ENCODE peak calls at places on chromosomes 4 and X, in five cellular contexts. V is H1, G is NT2/D1, F is HEK293T, K is HepG2. E is an unnamed sample.

GRCh38 chrX:65586491-65586890 is 51.9 kb upstream of the LAS1L start:
- DNase-seq in F (no peak), K (no peak), V (no peak), G (no peak), E (no peak)

GRCh38 chr4:26632916-26633315 is 49.0 kb downstream of the TBC1D19 start:
- DNase-seq in G (no peak), V (no peak), K (no peak), F (no peak), E (no peak)

GRCh38 chr4:104677122-104677521 is 182.4 kb upstream of the CXXC4 start:
- DNase-seq in V (no peak), F (peak; percentile 6), G (peak; percentile 16), K (no peak), E (no peak)

GRCh38 chrX:97895751-97896150 is 1012.0 kb downstream of the RPA4 start:
- DNase-seq in K (no peak), F (no peak), V (no peak), G (no peak), E (no peak)

GRCh38 chr4:90580271-90580825 is 453.2 kb downstream of the CCSER1 start:
- DNase-seq in G (no peak), F (no peak), V (no peak), K (no peak), E (no peak)

GRCh38 chr4:151184523-151185458 is 85.4 kb downstream of the RPS3A start:
- DNase-seq in K (peak; percentile 9), G (no peak), V (no peak), F (no peak), E (no peak)

GRCh38 chrX:101265869-101266428 is 25.2 kb downstream of the TAF7L start:
- DNase-seq in K (no peak), V (no peak), F (no peak), G (no peak), E (no peak)

GRCh38 chrX:134999469-134999868 is 8.7 kb downstream of the SMIM10 start:
- DNase-seq in F (peak; percentile 50), K (peak; percentile 44), V (no peak), G (no peak), E (peak; percentile 2)

GRCh38 chrX:141278306-141278705 is 36.0 kb upstream of the SPANXC start:
- DNase-seq in G (peak; percentile 1), F (peak; percentile 24), V (peak; percentile 41), K (peak; percentile 0), E (no peak)

GRCh38 chrX:139826065-139827044 is 106.5 kb downstream of the ATP11C start:
- DNase-seq in V (no peak), K (no peak), F (no peak), G (no peak), E (no peak)

GRCh38 chr4:57051100-57051499 is 59.1 kb downstream of the IGFBP7 start:
- DNase-seq in V (no peak), K (no peak), G (no peak), F (no peak), E (no peak)

GRCh38 chr4:154602404-154603020 is 9.9 kb downstream of the FGG start:
- DNase-seq in V (no peak), G (no peak), K (no peak), F (no peak), E (no peak)

GRCh38 chr4:2330119-2331042 is 68.5 kb upstream of the MXD4 start:
- DNase-seq in K (no peak), G (no peak), V (no peak), F (peak; percentile 50), E (no peak)

GRCh38 chrX:149511081-149511480 is 6.0 kb upstream of the IDS start:
- DNase-seq in V (no peak), G (no peak), F (no peak), K (no peak), E (no peak)

GRCh38 chrX:71216446-71216845 is 6.6 kb upstream of the GJB1 start:
- DNase-seq in F (no peak), V (no peak), G (no peak), K (peak; percentile 42), E (no peak)

GRCh38 chr4:42824278-42824977 is 68.1 kb upstream of the GRXCR1 start:
- DNase-seq in F (no peak), G (no peak), K (peak; percentile 44), V (no peak), E (no peak)

GRCh38 chr4:168677063-168677462 is 180.2 kb downstream of the PALLD start:
- DNase-seq in F (no peak), K (no peak), G (no peak), V (no peak), E (no peak)

GRCh38 chr4:37723067-37723466 is 36.9 kb upstream of the RELL1 start:
- DNase-seq in F (no peak), G (no peak), K (no peak), V (no peak), E (no peak)

GRCh38 chrX:17967888-17968287 is 106.8 kb upstream of the RAI2 start:
- DNase-seq in V (no peak), K (no peak), F (no peak), G (no peak), E (no peak)

GRCh38 chr4:20137176-20137575 is 114.5 kb upstream of the SLIT2 start:
- DNase-seq in K (no peak), G (no peak), V (no peak), F (no peak), E (no peak)

GRCh38 chr4:26958925-26959653 is 98.4 kb downstream of the STIM2 start:
- DNase-seq in F (no peak), K (no peak), V (no peak), G (peak; percentile 49), E (no peak)

GRCh38 chr4:101192244-101192643 is 155.1 kb downstream of the PPP3CA start:
- DNase-seq in V (no peak), K (peak; percentile 69), G (no peak), F (no peak), E (no peak)

GRCh38 chr4:143482753-143483362 is 30.6 kb upstream of the SMARCA5 start:
- DNase-seq in G (peak; percentile 3), K (peak; percentile 16), F (peak; percentile 36), V (no peak), E (no peak)

GRCh38 chr4:137213372-137214173 is 318.7 kb downstream of the PCDH18 start:
- DNase-seq in K (no peak), V (no peak), G (no peak), F (no peak), E (no peak)

GRCh38 chrX:103774070-103774642 is 2.5 kb upstream of the PLP1 start:
- DNase-seq in K (peak; percentile 1), V (no peak), G (no peak), F (no peak), E (no peak)

GRCh38 chrX:105331244-105331643 is 110.8 kb upstream of the TEX13A start:
- DNase-seq in G (no peak), K (no peak), V (no peak), F (no peak), E (no peak)

GRCh38 chr4:5857199-5857598 is 35.7 kb downstream of the CRMP1 start:
- DNase-seq in G (no peak), F (no peak), V (no peak), K (no peak), E (no peak)

GRCh38 chr4:138458751-138459150 is 216.6 kb upstream of the SLC7A11 start:
- DNase-seq in G (no peak), F (no peak), K (no peak), V (no peak), E (no peak)

GRCh38 chr4:14880805-14881204 is 121.5 kb upstream of the CPEB2 start:
- DNase-seq in G (no peak), F (no peak), V (no peak), K (no peak), E (no peak)

GRCh38 chr4:14967982-14968381 is 34.3 kb upstream of the CPEB2 start:
- DNase-seq in G (no peak), K (no peak), F (no peak), V (no peak), E (no peak)

GRCh38 chr4:107757860-107758476 is 37.9 kb upstream of the PAPSS1 start:
- DNase-seq in V (no peak), K (peak; percentile 28), F (peak; percentile 33), G (no peak), E (no peak)

GRCh38 chr4:78675325-78675724 is 100.8 kb upstream of the BMP2K start:
- DNase-seq in V (no peak), K (no peak), F (no peak), G (no peak), E (no peak)

GRCh38 chrX:38563006-38563405 is 1.7 kb downstream of the TSPAN7 start:
- DNase-seq in V (no peak), K (peak; percentile 45), F (no peak), G (no peak), E (no peak)

GRCh38 chr4:122997463-122998101 is 75.2 kb upstream of the NUDT6 start:
- DNase-seq in K (no peak), F (no peak), V (no peak), G (no peak), E (no peak)
- TF ChIP-seq SUZ12 in K (no peak), F (no peak), V (no peak), G (no peak), E (no peak)

DNA sequence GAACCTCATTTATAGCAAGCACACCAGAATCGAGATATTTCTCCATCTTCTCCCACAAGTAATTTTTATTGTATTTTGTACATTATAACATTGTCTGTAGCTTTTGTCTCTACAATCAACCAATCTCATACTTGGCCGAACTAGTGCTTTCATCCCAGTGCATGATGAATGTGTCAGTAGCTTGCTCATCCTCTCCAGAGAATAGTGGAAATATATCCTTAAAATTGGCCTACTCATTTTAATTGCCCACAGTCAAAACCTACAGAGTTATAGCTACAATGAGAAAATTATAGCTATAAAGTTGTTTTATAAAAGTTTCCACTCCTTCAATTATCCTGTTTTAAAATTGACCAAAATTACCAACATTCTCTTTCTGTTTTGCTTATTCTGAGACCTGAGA is 103.8 kb downstream of the MAPK10 start:
- DNase-seq in K (no peak), V (no peak), G (no peak), F (no peak), E (no peak)
- TF ChIP-seq SUZ12 in K (no peak), V (no peak), G (no peak), F (no peak), E (no peak)

DNA sequence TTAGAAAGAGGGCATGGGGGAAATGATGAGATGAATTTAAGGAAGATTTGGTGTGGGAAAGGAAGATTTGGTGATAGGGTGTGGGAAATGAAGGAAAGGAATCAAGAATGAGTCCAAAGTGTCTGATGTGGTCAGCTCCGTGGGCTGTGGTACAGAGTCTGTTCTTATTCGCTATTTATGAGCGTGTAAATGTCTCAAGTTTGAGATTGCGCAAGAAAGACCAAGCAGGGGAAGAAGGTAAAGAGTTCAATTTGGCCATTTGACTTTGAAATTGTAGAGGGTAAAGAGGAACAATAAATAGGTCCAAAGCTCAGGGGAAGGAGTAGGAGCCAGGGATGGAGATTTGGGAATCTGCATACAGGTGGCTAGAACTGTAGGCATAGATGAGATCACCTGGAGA is 11.3 kb upstream of the SMS start:
- DNase-seq in F (no peak), V (no peak), G (no peak), K (no peak), E (no peak)
- TF ChIP-seq SUZ12 in F (no peak), V (no peak), G (no peak), K (no peak), E (no peak)

GRCh38 chr4:94595880-94596483 is 144.2 kb downstream of the PDLIM5 start:
- DNase-seq in G (peak; percentile 1), V (no peak), K (peak; percentile 48), F (peak; percentile 28), E (peak; percentile 8)

GRCh38 chr4:94595013-94595412 is 143.3 kb downstream of the PDLIM5 start:
- DNase-seq in G (no peak), V (no peak), F (no peak), K (no peak), E (no peak)

GRCh38 chr4:94591289-94591688 is 139.5 kb downstream of the PDLIM5 start:
- DNase-seq in K (no peak), V (no peak), G (no peak), F (no peak), E (no peak)

GRCh38 chr4:94588900-94589693 is 137.4 kb downstream of the PDLIM5 start:
- DNase-seq in G (no peak), V (no peak), F (no peak), K (no peak), E (no peak)

GRCh38 chr4:94590493-94590892 is 138.8 kb downstream of the PDLIM5 start:
- DNase-seq in G (no peak), F (no peak), K (no peak), V (no peak), E (no peak)
- TF ChIP-seq SUZ12 in G (no peak), F (no peak), K (no peak), V (no peak), E (no peak)

E was measured in GM12878.